ENCODE peak calls at places on chromosome 2, in six cellular contexts. One of them, this sample, is unnamed.

GRCh38 chr2:221075203-221075602 is 496.9 kb downstream of the EPHA4 start:
- DNase-seq in WTC11: no peak
- DNase-seq in kidney tubule cell: peak
- DNase-seq in fibroblast of villous mesenchyme: no peak
- DNase-seq in Calu3: no peak
- DNase-seq in HT1080: peak
- DNase-seq in this sample: no peak

GRCh38 chr2:218894168-218895157 is 13.8 kb downstream of the WNT10A start:
- DNase-seq in fibroblast of villous mesenchyme: no peak
- DNase-seq in WTC11: no peak
- DNase-seq in HT1080: no peak
- DNase-seq in kidney tubule cell: no peak
- DNase-seq in Calu3: no peak
- DNase-seq in this sample: no peak

GRCh38 chr2:119230630-119231185 is 7.1 kb downstream of the STEAP3 start:
- DNase-seq in Calu3: no peak
- DNase-seq in HT1080: no peak
- DNase-seq in kidney tubule cell: no peak
- DNase-seq in fibroblast of villous mesenchyme: no peak
- DNase-seq in WTC11: no peak
- DNase-seq in this sample: no peak

GRCh38 chr2:207283356-207283755 is 117.6 kb upstream of the KLF7 start:
- DNase-seq in WTC11: no peak
- DNase-seq in kidney tubule cell: peak
- DNase-seq in Calu3: no peak
- DNase-seq in HT1080: peak
- DNase-seq in fibroblast of villous mesenchyme: no peak
- DNase-seq in this sample: no peak

GRCh38 chr2:85865539-85866164 is 23.1 kb downstream of the ST3GAL5 start:
- DNase-seq in fibroblast of villous mesenchyme: peak
- DNase-seq in Calu3: no peak
- DNase-seq in kidney tubule cell: peak
- DNase-seq in HT1080: peak
- DNase-seq in WTC11: no peak
- DNase-seq in this sample: no peak

GRCh38 chr2:152861349-152861942 is 143.0 kb downstream of the ARL6IP6 start:
- DNase-seq in kidney tubule cell: peak
- DNase-seq in fibroblast of villous mesenchyme: peak
- DNase-seq in WTC11: peak
- DNase-seq in HT1080: peak
- DNase-seq in Calu3: peak
- DNase-seq in this sample: no peak

GRCh38 chr2:152580722-152581121 is 136.5 kb downstream of the PRPF40A start:
- DNase-seq in fibroblast of villous mesenchyme: no peak
- DNase-seq in WTC11: no peak
- DNase-seq in Calu3: no peak
- DNase-seq in HT1080: peak
- DNase-seq in kidney tubule cell: no peak
- DNase-seq in this sample: no peak

GRCh38 chr2:172373761-172374160 is 53.6 kb upstream of the ITGA6 start:
- DNase-seq in kidney tubule cell: no peak
- DNase-seq in Calu3: no peak
- DNase-seq in HT1080: peak
- DNase-seq in WTC11: no peak
- DNase-seq in fibroblast of villous mesenchyme: peak
- DNase-seq in this sample: no peak

GRCh38 chr2:160075171-160075570 is 12.8 kb upstream of the PLA2R1 start:
- DNase-seq in kidney tubule cell: no peak
- DNase-seq in Calu3: peak
- DNase-seq in WTC11: no peak
- DNase-seq in fibroblast of villous mesenchyme: peak
- DNase-seq in HT1080: peak
- DNase-seq in this sample: no peak

GRCh38 chr2:26567534-26567933 is 73.6 kb downstream of the CIB4 start:
- DNase-seq in Calu3: no peak
- DNase-seq in WTC11: no peak
- DNase-seq in kidney tubule cell: no peak
- DNase-seq in HT1080: no peak
- DNase-seq in fibroblast of villous mesenchyme: no peak
- DNase-seq in this sample: no peak

GRCh38 chr2:84906900-84907714 is 1.7 kb downstream of the TMSB10 start:
- DNase-seq in HT1080: peak
- DNase-seq in fibroblast of villous mesenchyme: peak
- DNase-seq in WTC11: no peak
- DNase-seq in Calu3: peak
- DNase-seq in kidney tubule cell: peak
- DNase-seq in this sample: no peak

GRCh38 chr2:10255189-10256030 is 47.3 kb upstream of the HPCAL1 start:
- DNase-seq in fibroblast of villous mesenchyme: no peak
- DNase-seq in WTC11: peak
- DNase-seq in Calu3: no peak
- DNase-seq in kidney tubule cell: no peak
- DNase-seq in HT1080: no peak
- DNase-seq in this sample: no peak

GRCh38 chr2:9392895-9393757 is 30.2 kb downstream of the ITGB1BP1 start:
- DNase-seq in fibroblast of villous mesenchyme: peak
- DNase-seq in WTC11: peak
- DNase-seq in kidney tubule cell: no peak
- DNase-seq in HT1080: no peak
- DNase-seq in Calu3: no peak
- DNase-seq in this sample: no peak

GRCh38 chr2:207683879-207684627 is 27.4 kb upstream of the CCNYL1 start:
- DNase-seq in fibroblast of villous mesenchyme: peak
- DNase-seq in Calu3: peak
- DNase-seq in HT1080: peak
- DNase-seq in WTC11: no peak
- DNase-seq in kidney tubule cell: peak
- DNase-seq in this sample: no peak

GRCh38 chr2:227406177-227407031 is 18.7 kb upstream of the SCYGR1 start:
- DNase-seq in WTC11: peak
- DNase-seq in kidney tubule cell: peak
- DNase-seq in HT1080: peak
- DNase-seq in fibroblast of villous mesenchyme: peak
- DNase-seq in Calu3: peak
- DNase-seq in this sample: peak

GRCh38 chr2:24349097-24349496 is 11.2 kb downstream of the ITSN2 start:
- DNase-seq in kidney tubule cell: no peak
- DNase-seq in HT1080: no peak
- DNase-seq in Calu3: no peak
- DNase-seq in WTC11: no peak
- DNase-seq in fibroblast of villous mesenchyme: no peak
- DNase-seq in this sample: no peak

GRCh38 chr2:186456941-186457340 is 29.1 kb upstream of the ZC3H15 start:
- DNase-seq in kidney tubule cell: peak
- DNase-seq in HT1080: no peak
- DNase-seq in fibroblast of villous mesenchyme: peak
- DNase-seq in Calu3: no peak
- DNase-seq in WTC11: no peak
- DNase-seq in this sample: no peak

GRCh38 chr2:201136889-201137321 is 20.9 kb downstream of the CFLAR start:
- DNase-seq in Calu3: no peak
- DNase-seq in WTC11: no peak
- DNase-seq in kidney tubule cell: peak
- DNase-seq in HT1080: no peak
- DNase-seq in fibroblast of villous mesenchyme: no peak
- DNase-seq in this sample: no peak

GRCh38 chr2:158131919-158132566 is 30.4 kb downstream of the UPP2 start:
- DNase-seq in HT1080: no peak
- DNase-seq in fibroblast of villous mesenchyme: no peak
- DNase-seq in kidney tubule cell: peak
- DNase-seq in Calu3: no peak
- DNase-seq in WTC11: no peak
- DNase-seq in this sample: peak